ENCODE peak calls at places on chromosomes 1 and 21, in ten cellular contexts. C is transverse colon; N is stimulated activated CD4-positive, alpha-beta T cell treated with anti-CD3 and anti-CD28 coated beads, Interleukin-2, amount 100 ng/mL, for 48 hours; U is dorsolateral prefrontal cortex; I is effector memory CD4-positive, alpha-beta T cell; Z is brain pericyte; K is astrocyte; W is mesendoderm; M is CD8-positive, alpha-beta memory T cell; F is dermis blood vessel endothelial cell. S is an unnamed sample.

GRCh38 chr1:34759472-34760357 is at the start of gene GJB4:
- DNase-seq in K (no peak), N (no peak), M (no peak), F (no peak), Z (no peak), U (no peak), C (no peak), W (peak), I (no peak), S (no peak)

GRCh38 chr1:245585252-245585959 is 430.6 kb downstream of the KIF26B start:
- DNase-seq in K (peak), W (no peak), I (no peak), F (no peak), C (no peak), M (no peak), Z (no peak), N (no peak), U (no peak), S (no peak)

GRCh38 chr21:43269461-43269860 is 100.7 kb downstream of the CRYAA start:
- DNase-seq in W (peak), I (peak), M (peak), K (no peak), Z (no peak), U (no peak), N (peak), C (no peak), F (peak), S (no peak)

GRCh38 chr21:44058652-44058964 is 46.5 kb downstream of the TRAPPC10 start:
- DNase-seq in C (no peak), W (no peak), U (no peak), I (no peak), M (no peak), N (no peak), K (no peak), Z (no peak), F (no peak), S (no peak)

GRCh38 chr1:218633238-218633948 is 288.3 kb downstream of the TGFB2 start:
- DNase-seq in C (no peak), M (no peak), K (no peak), U (no peak), I (no peak), N (no peak), F (no peak), W (peak), Z (no peak), S (no peak)

GRCh38 chr1:207669469-207670111 is 24.7 kb downstream of the CR1L start:
- DNase-seq in U (no peak), C (no peak), F (no peak), N (no peak), Z (no peak), K (no peak), W (no peak), M (no peak), I (no peak), S (no peak)

GRCh38 chr1:99371413-99371812 is 107.1 kb downstream of the PLPPR4 start:
- DNase-seq in U (no peak), C (no peak), Z (no peak), I (no peak), M (no peak), N (no peak), K (no peak), W (no peak), F (no peak), S (no peak)

GRCh38 chr1:182357177-182357576 is 34.4 kb downstream of the GLUL start:
- DNase-seq in M (no peak), W (peak), K (no peak), U (no peak), I (no peak), N (no peak), Z (no peak), C (no peak), F (no peak), S (no peak)

GRCh38 chr1:237394263-237394662 is 352.3 kb downstream of the RYR2 start:
- DNase-seq in I (no peak), U (peak), M (no peak), K (no peak), C (no peak), N (no peak), F (no peak), W (no peak), Z (no peak), S (no peak)